ENCODE peak calls at places on chromosomes 4 and X, in seven cellular contexts. H is ascending aorta, F is lower leg skin, G is heart left ventricle, V is left ventricle myocardium inferior, Q is hepatocyte, N is brain microvascular endothelial cell. K is an unnamed sample.

GRCh38 chr4:15774020-15774420 is 4.1 kb upstream of the CD38 start:
- DNase-seq in H (no peak), F (no peak), G (no peak), V (no peak), Q (peak; percentile 18), N (peak; percentile 42), K (no peak)

GRCh38 chr4:113637363-113637762 is 124.2 kb downstream of the CAMK2D start:
- DNase-seq in H (no peak), F (no peak), G (no peak), V (no peak), Q (no peak), N (no peak), K (no peak)

GRCh38 chr4:153342751-153343552 is 1.5 kb upstream of the MND1 start:
- DNase-seq in H (no peak), F (no peak), G (no peak), V (no peak), Q (no peak), N (no peak), K (no peak)

GRCh38 chr4:40627540-40627939 is 2.1 kb downstream of the RBM47 start:
- DNase-seq in H (no peak), F (no peak), G (no peak), V (no peak), Q (no peak), N (no peak), K (no peak)

GRCh38 chrX:149222040-149222439 is 283.1 kb downstream of the IDS start:
- DNase-seq in H (no peak), F (no peak), G (no peak), V (no peak), Q (no peak), N (no peak), K (no peak)

GRCh38 chrX:18174209-18174608 is 46.5 kb downstream of the BEND2 start:
- DNase-seq in H (no peak), F (no peak), G (no peak), V (no peak), Q (no peak), N (no peak), K (no peak)

GRCh38 chrX:153386097-153386496 is 15.1 kb downstream of the PNMA6E start:
- DNase-seq in H (no peak), F (no peak), G (no peak), V (no peak), Q (no peak), N (no peak), K (no peak)

GRCh38 chr4:76896731-76897521 is 1.0 kb downstream of the SOWAHB start:
- DNase-seq in H (peak; percentile 65), F (no peak), G (no peak), V (peak; percentile 17), Q (peak; percentile 80), N (no peak), K (no peak)

GRCh38 chr4:139560396-139561084 is 4.5 kb upstream of the SETD7 start:
- DNase-seq in H (no peak), F (no peak), G (peak; percentile 14), V (no peak), Q (no peak), N (no peak), K (no peak)

GRCh38 chrX:118254611-118255010 is 91.3 kb upstream of the WDR44 start:
- DNase-seq in H (peak; percentile 64), F (no peak), G (peak; percentile 8), V (no peak), Q (peak; percentile 72), N (peak; percentile 63), K (no peak)

GRCh38 chr4:85092536-85092935 is 126.0 kb upstream of the WDFY3 start:
- DNase-seq in H (no peak), F (no peak), G (no peak), V (no peak), Q (no peak), N (no peak), K (no peak)

GRCh38 chrX:106901341-106901740 is 1.8 kb downstream of the RIPPLY1 start:
- DNase-seq in H (no peak), F (no peak), G (no peak), V (no peak), Q (no peak), N (no peak), K (no peak)

GRCh38 chrX:120672841-120673530 is 43.1 kb upstream of the C1GALT1C1 start:
- DNase-seq in H (no peak), F (no peak), G (no peak), V (no peak), Q (no peak), N (no peak), K (no peak)

GRCh38 chrX:105975382-105975781 is 63.1 kb downstream of the SERPINA7 start:
- DNase-seq in H (no peak), F (no peak), G (no peak), V (no peak), Q (peak; percentile 8), N (no peak), K (no peak)

GRCh38 chr4:140906984-140907962 is 151.1 kb upstream of the TBC1D9 start:
- DNase-seq in H (no peak), F (no peak), G (no peak), V (no peak), Q (no peak), N (no peak), K (no peak)

GRCh38 chr4:153242848-153243324 is 38.6 kb downstream of the TRIM2 start:
- DNase-seq in H (no peak), F (peak; percentile 62), G (no peak), V (no peak), Q (no peak), N (no peak), K (no peak)

GRCh38 chr4:97576955-97577354 is 566.3 kb downstream of the STPG2 start:
- DNase-seq in H (no peak), F (no peak), G (no peak), V (no peak), Q (no peak), N (no peak), K (no peak)

DNA sequence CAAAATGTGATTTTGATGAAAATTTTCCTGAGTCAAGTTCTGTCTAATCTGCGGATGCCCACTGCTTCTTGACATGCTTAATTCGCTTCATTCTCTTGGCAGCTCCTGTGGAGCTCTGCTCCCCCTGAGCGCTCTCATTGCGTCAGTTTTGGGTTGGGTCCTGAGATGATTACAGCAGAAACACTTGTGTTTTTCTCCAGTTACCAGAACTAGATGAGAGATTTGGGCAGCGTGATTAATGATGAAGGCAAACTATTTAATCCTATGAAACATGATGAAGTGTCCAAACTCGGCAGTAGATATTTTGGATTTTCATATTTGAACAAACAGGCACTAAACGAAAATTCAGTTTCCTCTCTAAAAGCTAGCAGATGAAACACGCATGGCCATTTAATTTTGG is 4.2 kb upstream of the CXCL1 start:
- DNase-seq in H (no peak), F (no peak), G (no peak), V (no peak), Q (no peak), N (no peak), K (no peak)
- TF ChIP-seq CTCF in H (no peak), F (no peak), G (no peak), V (no peak), Q (no peak), N (no peak), K (no peak)

GRCh38 chr4:5720157-5720850 is 9.3 kb downstream of the EVC start:
- DNase-seq in H (no peak), F (peak; percentile 48), G (no peak), V (no peak), Q (no peak), N (no peak), K (no peak)

GRCh38 chr4:5717449-5718158 is 6.6 kb downstream of the EVC start:
- DNase-seq in H (no peak), F (peak; percentile 12), G (no peak), V (no peak), Q (no peak), N (no peak), K (no peak)

GRCh38 chr4:5720980-5721379 is 10.0 kb downstream of the EVC start:
- DNase-seq in H (no peak), F (no peak), G (no peak), V (no peak), Q (no peak), N (no peak), K (no peak)

GRCh38 chr4:5718411-5718810 is 7.4 kb downstream of the EVC start:
- DNase-seq in H (no peak), F (no peak), G (no peak), V (no peak), Q (no peak), N (no peak), K (no peak)

DNA sequence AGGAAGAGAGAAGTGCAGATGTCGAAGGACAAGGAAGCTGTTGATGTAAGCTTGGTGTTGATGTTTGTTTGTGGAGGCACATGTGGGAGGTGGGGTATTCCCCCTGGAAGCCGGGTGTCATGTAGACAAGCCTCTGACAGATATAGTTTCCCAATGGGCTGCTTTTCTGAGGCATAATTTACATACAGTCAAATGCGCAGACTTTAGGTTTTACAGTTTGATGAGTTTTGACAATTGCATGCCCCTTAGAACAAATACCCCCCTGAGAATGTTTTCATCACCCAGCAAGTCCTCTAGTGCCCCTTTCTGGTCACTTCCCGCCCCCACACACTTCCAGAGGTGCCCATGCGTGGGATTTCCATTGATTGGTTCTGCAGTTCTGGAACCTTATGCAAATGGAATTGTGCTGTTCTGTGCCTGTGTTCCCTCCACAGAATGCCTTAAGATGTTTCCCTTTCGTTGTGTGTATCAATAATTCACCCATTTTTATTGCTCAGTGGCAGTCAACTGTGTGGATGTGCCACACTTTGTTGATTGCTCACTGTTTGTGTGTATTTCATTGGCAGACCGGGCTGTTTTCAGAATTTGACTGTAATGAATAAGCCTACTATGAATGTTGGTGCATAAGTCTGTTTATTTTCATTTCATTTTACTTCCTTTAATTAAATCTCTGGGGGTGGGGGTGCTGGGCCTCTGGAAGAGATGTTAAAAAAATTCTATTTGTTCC is 8.5 kb downstream of the EVC start:
- DNase-seq in H (no peak), F (peak; percentile 10), G (no peak), V (no peak), Q (no peak), N (no peak), K (no peak)
- TF ChIP-seq CTCF in H (no peak), F (no peak), G (no peak), V (no peak), Q (no peak), N (no peak), K (no peak)

DNA sequence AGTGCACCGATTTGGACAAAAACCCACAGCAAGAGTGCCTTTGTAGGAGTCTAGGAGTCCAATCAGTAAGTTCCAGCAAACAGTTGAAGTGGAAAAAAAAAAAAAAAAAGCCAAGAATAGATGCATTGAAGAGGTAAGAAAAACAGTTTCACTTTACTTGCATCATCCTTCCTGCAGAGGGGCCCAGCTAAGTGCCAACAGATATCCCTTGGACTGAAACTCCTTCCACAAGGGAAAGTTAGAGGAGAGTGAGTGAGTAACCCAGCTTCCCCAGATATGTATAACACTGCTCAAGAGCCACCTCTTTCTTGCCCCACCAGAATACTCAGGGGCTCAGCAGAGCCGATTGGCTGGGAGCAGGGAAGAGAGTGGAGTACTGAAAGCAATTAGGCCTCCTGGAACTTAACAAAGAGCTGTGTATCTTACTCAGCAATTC is 617.7 kb upstream of the SMIM31 start:
- DNase-seq in H (no peak), F (no peak), G (no peak), V (no peak), Q (peak; percentile 7), N (peak; percentile 29), K (no peak)
- TF ChIP-seq CTCF in H (no peak), F (no peak), G (no peak), V (no peak), Q (no peak), N (no peak), K (no peak)

GRCh38 chr4:94911141-94911540 is 153.4 kb downstream of the BMPR1B start:
- DNase-seq in H (no peak), F (no peak), G (no peak), V (no peak), Q (no peak), N (no peak), K (no peak)

GRCh38 chr4:94909645-94910044 is 151.9 kb downstream of the BMPR1B start:
- DNase-seq in H (no peak), F (no peak), G (no peak), V (no peak), Q (no peak), N (no peak), K (no peak)

GRCh38 chr4:94905511-94905910 is 147.8 kb downstream of the BMPR1B start:
- DNase-seq in H (no peak), F (no peak), G (no peak), V (no peak), Q (no peak), N (no peak), K (no peak)
- TF ChIP-seq CTCF in H (no peak), F (no peak), G (no peak), V (no peak), Q (no peak), N (no peak), K (no peak)

K was measured in type B pancreatic cell.